ENCODE peak calls at places on chromosomes 11 and 22, in ten cellular contexts. M is cardiac fibroblast, P is Calu3, U is mucosa of descending colon, A is HFFc6, E is mesothelial cell of epicardium, H is GM20000, O is colonic mucosa, Y is endothelial cell, C is psoas muscle. Z is an unnamed sample.

GRCh38 chr22:49016909-49017768 is 810.5 kb downstream of the BRD1 start:
- DNase-seq in Y (no peak), A (no peak), H (no peak), U (no peak), M (no peak), C (no peak), P (no peak), E (no peak), O (no peak), Z (peak; percentile 49)

GRCh38 chr11:116720895-116721294 is 51.9 kb downstream of the BUD13 start:
- DNase-seq in M (no peak), O (no peak), E (no peak), H (no peak), P (no peak), A (no peak), Y (no peak), C (no peak), U (no peak), Z (no peak)

GRCh38 chr11:129911298-129911697 is 15.9 kb upstream of the NFRKB start:
- DNase-seq in H (no peak), O (no peak), U (no peak), M (peak; percentile 32), P (no peak), Y (no peak), A (no peak), C (no peak), E (no peak), Z (no peak)

GRCh38 chr11:66443602-66444001 is 5.0 kb upstream of the MRPL11 start:
- DNase-seq in C (no peak), A (peak; percentile 96), H (no peak), P (no peak), Y (no peak), E (no peak), U (no peak), O (no peak), M (peak; percentile 50), Z (no peak)

GRCh38 chr11:34075178-34075820 is 23.8 kb downstream of the CAPRIN1 start:
- DNase-seq in Y (no peak), E (no peak), H (no peak), A (peak; percentile 70), C (no peak), O (no peak), M (peak; percentile 65), U (no peak), P (peak; percentile 47), Z (no peak)

GRCh38 chr11:126890561-126890960 is 110.0 kb downstream of the KIRREL3 start:
- DNase-seq in C (no peak), M (no peak), Y (peak; percentile 25), E (no peak), H (no peak), U (no peak), A (no peak), P (no peak), O (no peak), Z (no peak)

GRCh38 chr11:16604784-16605439 is 133.5 kb upstream of the C11orf58 start:
- DNase-seq in Y (peak; percentile 55), E (no peak), A (peak; percentile 25), M (peak; percentile 49), U (peak; percentile 66), P (peak; percentile 56), O (peak; percentile 41), C (peak; percentile 52), H (peak; percentile 35), Z (peak; percentile 68)

GRCh38 chr11:7353100-7353499 is 101.4 kb downstream of the SYT9 start:
- DNase-seq in U (no peak), M (peak; percentile 30), C (no peak), O (peak; percentile 23), Y (peak; percentile 46), A (peak; percentile 16), E (no peak), H (peak; percentile 41), P (peak; percentile 49), Z (peak; percentile 20)

GRCh38 chr11:65859134-65859811 is 960 bp upstream of the MUS81 start:
- DNase-seq in C (peak; percentile 99), E (peak; percentile 98), O (peak; percentile 99), A (peak; percentile 93), H (peak; percentile 96), U (peak; percentile 100), Y (peak; percentile 98), M (peak; percentile 99), P (peak; percentile 97), Z (peak; percentile 100)

GRCh38 chr11:130449246-130449990 is 973 bp downstream of the ADAMTS15 start:
- DNase-seq in C (no peak), M (no peak), E (no peak), Y (no peak), U (no peak), O (peak; percentile 33), H (no peak), P (no peak), A (no peak), Z (no peak)

GRCh38 chr11:75428301-75428724 is 4.7 kb downstream of the KLHL35 start:
- DNase-seq in A (no peak), Y (no peak), H (peak; percentile 97), O (peak; percentile 89), C (peak; percentile 89), U (peak; percentile 95), P (peak; percentile 81), E (no peak), M (peak; percentile 91), Z (peak; percentile 96)

GRCh38 chr22:19779685-19780268 is 19.2 kb downstream of the TBX1 start:
- DNase-seq in U (no peak), C (no peak), O (no peak), Y (no peak), M (no peak), E (peak; percentile 11), H (no peak), A (no peak), P (no peak), Z (no peak)

GRCh38 chr22:46055176-46055850 is 78.4 kb upstream of the WNT7B start:
- DNase-seq in U (peak; percentile 88), M (no peak), E (no peak), H (no peak), Y (no peak), O (peak; percentile 78), C (peak; percentile 50), A (no peak), P (no peak), Z (peak; percentile 68)

GRCh38 chr11:115170133-115170815 is 333.9 kb downstream of the CADM1 start:
- DNase-seq in H (peak; percentile 47), O (peak; percentile 47), M (peak; percentile 15), U (no peak), E (no peak), A (peak; percentile 21), P (peak; percentile 10), C (no peak), Y (peak; percentile 50), Z (no peak)

GRCh38 chr22:27416553-27417427 is 384.8 kb downstream of the MN1 start:
- DNase-seq in A (peak; percentile 81), U (no peak), M (peak; percentile 93), O (no peak), E (no peak), C (no peak), P (no peak), H (no peak), Y (no peak), Z (no peak)

GRCh38 chr11:69657456-69657910 is 16.5 kb downstream of the CCND1 start:
- DNase-seq in Y (no peak), U (peak; percentile 29), E (no peak), P (no peak), H (no peak), A (no peak), O (no peak), M (no peak), C (no peak), Z (peak; percentile 22)

GRCh38 chr11:72668645-72669347 is 5.4 kb downstream of the PDE2A start:
- DNase-seq in U (no peak), Y (no peak), E (no peak), H (peak; percentile 88), O (no peak), C (no peak), M (no peak), A (no peak), P (no peak), Z (no peak)

GRCh38 chr11:113782134-113782533 is 2.5 kb downstream of the CLDN25 start:
- DNase-seq in M (no peak), H (no peak), Y (no peak), U (no peak), P (no peak), A (no peak), E (no peak), O (no peak), C (no peak), Z (no peak)

GRCh38 chr22:37030560-37031281 is 11.2 kb downstream of the MPST start:
- DNase-seq in M (no peak), P (no peak), H (no peak), C (no peak), E (no peak), Y (no peak), O (no peak), U (no peak), A (no peak), Z (no peak)
- TF ChIP-seq CTCF in M (no peak), P (no peak), H (no peak), C (no peak), E (no peak), Y (no peak), O (no peak), U (no peak), A (no peak), Z (no peak)

GRCh38 chr11:1892558-1892957 is 863 bp upstream of the PRR33 start:
- DNase-seq in M (no peak), Y (no peak), P (no peak), E (no peak), O (no peak), C (no peak), A (no peak), U (no peak), H (no peak), Z (no peak)
- TF ChIP-seq CTCF in M (no peak), Y (no peak), P (no peak), E (no peak), O (no peak), C (no peak), A (no peak), U (no peak), H (no peak), Z (no peak)

GRCh38 chr22:17436382-17436951 is 67.2 kb downstream of the CECR2 start:
- DNase-seq in P (no peak), M (peak; percentile 52), Y (no peak), U (no peak), E (no peak), A (no peak), H (no peak), O (no peak), C (no peak), Z (no peak)
- TF ChIP-seq CTCF in P (no peak), M (no peak), Y (no peak), U (no peak), E (no peak), A (no peak), H (no peak), O (no peak), C (no peak), Z (no peak)

DNA sequence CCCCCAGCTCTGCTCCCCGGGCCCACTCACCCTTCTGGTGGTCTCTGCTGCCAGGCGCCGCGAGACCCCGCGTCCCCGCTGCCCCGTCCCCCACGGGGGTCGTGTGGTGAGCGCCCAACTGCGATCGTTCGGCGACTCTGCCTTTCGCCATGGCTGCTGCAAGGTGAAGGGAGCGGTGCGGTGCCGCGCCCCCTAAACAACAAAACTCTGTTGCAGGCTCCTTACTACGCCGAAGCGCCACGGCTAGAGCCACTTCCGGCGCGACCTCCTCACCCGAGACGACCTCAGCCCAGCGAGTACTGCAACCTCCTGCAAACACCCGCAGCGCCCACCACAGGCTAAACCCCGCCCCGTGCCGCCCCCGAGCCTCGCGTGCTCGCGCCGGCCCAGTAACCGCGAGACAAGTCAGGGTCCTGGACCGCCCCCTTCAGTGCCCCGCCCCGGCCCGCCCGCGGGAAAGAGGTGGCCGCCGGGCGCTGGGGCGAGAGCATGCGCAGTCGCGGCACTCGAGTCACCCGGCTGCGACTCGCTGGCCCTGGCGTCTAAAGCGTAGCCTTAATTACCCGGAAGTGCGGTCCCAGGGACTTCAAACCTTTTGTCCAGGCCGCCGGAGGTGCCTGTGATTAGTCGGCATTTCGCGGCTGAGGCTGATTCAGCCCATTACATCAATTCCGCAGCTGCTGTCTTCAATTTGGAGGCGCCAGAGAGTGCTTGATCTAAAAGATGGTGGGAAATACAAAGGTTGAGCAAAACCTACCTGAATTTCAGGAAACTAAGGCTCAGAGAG is at the start of gene TMEM41B:
- DNase-seq in A (peak; percentile 99), M (peak; percentile 99), O (peak; percentile 99), H (peak; percentile 99), Y (peak; percentile 100), U (peak; percentile 99), P (peak; percentile 99), C (peak; percentile 99), E (peak; percentile 97), Z (peak; percentile 99)
- TF ChIP-seq CTCF in A (peak; percentile 50), M (peak; percentile 2), O (no peak), H (no peak), Y (peak; percentile 16), U (no peak), P (no peak), C (no peak), E (no peak), Z (peak; percentile 6)

Z was measured in lower lobe of right lung.